ENCODE peak calls at places on chromosomes 16 and 17, in four cellular contexts. One of them, this sample, is unnamed. For H3K4me1 and H3K9me3, the result is how much of the 10 kb centered on the place peaks cover.

GRCh38 chr17:44655983-44656700 is at the start of gene MEIOC:
- DNase-seq in heart right ventricle: no peak
- DNase-seq in GM23248: peak
- DNase-seq in uterus: no peak
- DNase-seq in this sample: peak

GRCh38 chr17:43212641-43213490 is 1.2 kb downstream of the TMEM106A start:
- DNase-seq in heart right ventricle: no peak
- DNase-seq in GM23248: peak
- DNase-seq in uterus: no peak
- DNase-seq in this sample: peak

GRCh38 chr16:77723108-77723514 is 797 bp downstream of the NUDT7 start:
- DNase-seq in heart right ventricle: peak
- DNase-seq in GM23248: peak
- DNase-seq in uterus: peak
- DNase-seq in this sample: peak

GRCh38 chr16:62475573-62475972 is 439.3 kb upstream of the CDH8 start:
- DNase-seq in heart right ventricle: no peak
- DNase-seq in GM23248: no peak
- DNase-seq in uterus: no peak
- DNase-seq in this sample: no peak

GRCh38 chr17:5541610-5542202 is 42.6 kb downstream of the NLRP1 start:
- DNase-seq in heart right ventricle: no peak
- DNase-seq in GM23248: no peak
- DNase-seq in uterus: no peak
- DNase-seq in this sample: no peak

GRCh38 chr16:30005341-30006094 is 5.3 kb downstream of the DOC2A start:
- DNase-seq in heart right ventricle: no peak
- DNase-seq in GM23248: peak
- DNase-seq in uterus: peak
- DNase-seq in this sample: peak

GRCh38 chr17:76947771-76948170 is 79.6 kb downstream of the MGAT5B start:
- DNase-seq in heart right ventricle: no peak
- DNase-seq in GM23248: no peak
- DNase-seq in uterus: no peak
- DNase-seq in this sample: no peak

GRCh38 chr16:69494993-69495392 is 70.6 kb downstream of the CYB5B start:
- DNase-seq in heart right ventricle: no peak
- DNase-seq in GM23248: peak
- DNase-seq in uterus: no peak
- DNase-seq in this sample: no peak

GRCh38 chr17:2025220-2025621 is at the start of gene RTN4RL1:
- DNase-seq in heart right ventricle: peak
- DNase-seq in GM23248: peak
- DNase-seq in uterus: peak
- DNase-seq in this sample: peak

GRCh38 chr16:11497851-11498289 is 88.8 kb downstream of the LITAF start:
- DNase-seq in heart right ventricle: no peak
- DNase-seq in GM23248: peak
- DNase-seq in uterus: peak
- DNase-seq in this sample: no peak

GRCh38 chr16:14289692-14290340 is 218.7 kb downstream of the MRTFB start:
- DNase-seq in heart right ventricle: no peak
- DNase-seq in GM23248: peak
- DNase-seq in uterus: no peak
- DNase-seq in this sample: no peak

GRCh38 chr16:81071816-81072215 is 5.2 kb downstream of the C16orf46 start:
- DNase-seq in heart right ventricle: no peak
- DNase-seq in GM23248: no peak
- DNase-seq in uterus: no peak
- DNase-seq in this sample: no peak

GRCh38 chr17:80103686-80104085 is 2.3 kb downstream of the GAA start:
- DNase-seq in heart right ventricle: no peak
- DNase-seq in GM23248: no peak
- DNase-seq in uterus: no peak
- DNase-seq in this sample: no peak

GRCh38 chr16:57540906-57541753 is 1.3 kb upstream of the ADGRG5 start:
- DNase-seq in heart right ventricle: no peak
- DNase-seq in GM23248: no peak
- DNase-seq in uterus: peak
- DNase-seq in this sample: no peak

GRCh38 chr16:77459534-77460412 is 24.9 kb upstream of the ADAMTS18 start:
- DNase-seq in heart right ventricle: no peak
- DNase-seq in GM23248: no peak
- DNase-seq in uterus: no peak
- DNase-seq in this sample: no peak

GRCh38 chr16:48597563-48598392 is 12.2 kb downstream of the N4BP1 start:
- DNase-seq in heart right ventricle: no peak
- DNase-seq in GM23248: peak
- DNase-seq in uterus: no peak
- DNase-seq in this sample: no peak

GRCh38 chr17:74240637-74241036 is 27.3 kb downstream of the TTYH2 start:
- DNase-seq in heart right ventricle: peak
- DNase-seq in GM23248: peak
- DNase-seq in uterus: peak
- DNase-seq in this sample: peak
- H3K4me1 ChIP-seq in heart right ventricle: under half
- H3K4me1 ChIP-seq in GM23248: under half
- H3K4me1 ChIP-seq in uterus: under half
- H3K4me1 ChIP-seq in this sample: under half

DNA sequence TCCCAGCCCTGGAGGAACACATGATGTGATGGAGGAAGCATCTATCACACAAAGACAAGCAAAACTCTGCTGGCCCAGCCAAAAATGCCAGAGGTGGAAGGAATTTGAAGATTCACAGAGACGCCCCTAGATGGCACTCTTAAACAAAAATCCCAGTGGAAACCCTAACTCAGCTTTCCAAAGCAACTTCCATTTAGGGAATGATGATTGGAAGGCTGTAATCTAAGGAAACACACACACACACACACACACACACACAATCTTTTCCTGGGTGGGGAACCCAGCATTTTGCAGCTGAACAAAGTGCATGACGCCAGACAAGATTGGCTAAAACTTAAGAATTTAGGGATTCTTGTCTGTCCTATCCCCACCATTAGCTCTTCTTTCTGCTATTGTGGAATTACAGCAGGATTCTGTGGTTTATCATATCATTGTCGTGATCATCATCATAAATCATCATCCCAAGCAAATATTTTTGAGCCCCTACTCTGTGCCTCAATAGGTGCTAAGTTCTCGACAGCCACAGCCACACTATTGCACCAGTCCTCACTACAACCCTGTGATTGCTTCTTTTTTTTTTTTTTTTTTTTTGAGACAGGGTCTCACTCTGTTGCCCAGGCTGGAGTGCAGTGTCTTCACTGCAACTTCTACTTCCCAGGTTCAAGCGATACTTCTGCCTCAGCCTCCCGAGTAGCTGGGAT is 1.6 kb upstream of the LDAF1 start:
- DNase-seq in heart right ventricle: no peak
- DNase-seq in GM23248: peak
- DNase-seq in uterus: peak
- DNase-seq in this sample: peak
- H3K27ac ChIP-seq in heart right ventricle: no peak
- H3K27ac ChIP-seq in GM23248: no peak
- H3K27ac ChIP-seq in uterus: peak
- H3K27ac ChIP-seq in this sample: no peak

GRCh38 chr17:22484826-22485225 is 792.5 kb downstream of the KCNJ18 start:
- DNase-seq in heart right ventricle: no peak
- DNase-seq in GM23248: no peak
- DNase-seq in uterus: no peak
- DNase-seq in this sample: no peak
- H3K9me3 ChIP-seq in heart right ventricle: under half
- H3K9me3 ChIP-seq in GM23248: under half
- H3K9me3 ChIP-seq in uterus: under half
- H3K9me3 ChIP-seq in this sample: under half

GRCh38 chr16:984736-985135 is 3.2 kb downstream of the SOX8 start:
- DNase-seq in heart right ventricle: no peak
- DNase-seq in GM23248: no peak
- DNase-seq in uterus: no peak
- DNase-seq in this sample: no peak

GRCh38 chr16:984106-984505 is 2.5 kb downstream of the SOX8 start:
- DNase-seq in heart right ventricle: no peak
- DNase-seq in GM23248: no peak
- DNase-seq in uterus: no peak
- DNase-seq in this sample: no peak

GRCh38 chr16:982152-983043 is 828 bp downstream of the SOX8 start:
- DNase-seq in heart right ventricle: peak
- DNase-seq in GM23248: no peak
- DNase-seq in uterus: no peak
- DNase-seq in this sample: no peak

GRCh38 chr16:981695-982151 is at the start of gene SOX8:
- DNase-seq in heart right ventricle: no peak
- DNase-seq in GM23248: peak
- DNase-seq in uterus: no peak
- DNase-seq in this sample: no peak

GRCh38 chr16:983044-984030 is 1.8 kb downstream of the SOX8 start:
- DNase-seq in heart right ventricle: no peak
- DNase-seq in GM23248: no peak
- DNase-seq in uterus: no peak
- DNase-seq in this sample: no peak
- H3K4me1 ChIP-seq in heart right ventricle: under half
- H3K4me1 ChIP-seq in GM23248: under half
- H3K4me1 ChIP-seq in uterus: under half
- H3K4me1 ChIP-seq in this sample: under half

GRCh38 chr17:83196088-83196765 is 116.8 kb downstream of the METRNL start:
- DNase-seq in heart right ventricle: no peak
- DNase-seq in GM23248: peak
- DNase-seq in uterus: no peak
- DNase-seq in this sample: peak

GRCh38 chr17:83196973-83197880 is 117.8 kb downstream of the METRNL start:
- DNase-seq in heart right ventricle: no peak
- DNase-seq in GM23248: peak
- DNase-seq in uterus: no peak
- DNase-seq in this sample: peak

GRCh38 chr17:83194761-83195329 is 115.4 kb downstream of the METRNL start:
- DNase-seq in heart right ventricle: peak
- DNase-seq in GM23248: peak
- DNase-seq in uterus: no peak
- DNase-seq in this sample: no peak

GRCh38 chr17:83194189-83194565 is 114.8 kb downstream of the METRNL start:
- DNase-seq in heart right ventricle: no peak
- DNase-seq in GM23248: peak
- DNase-seq in uterus: peak
- DNase-seq in this sample: peak

GRCh38 chr17:83195330-83196087 is 116.1 kb downstream of the METRNL start:
- DNase-seq in heart right ventricle: peak
- DNase-seq in GM23248: peak
- DNase-seq in uterus: peak
- DNase-seq in this sample: no peak
- H3K27ac ChIP-seq in heart right ventricle: peak
- H3K27ac ChIP-seq in GM23248: peak
- H3K27ac ChIP-seq in uterus: no peak
- H3K27ac ChIP-seq in this sample: no peak

DNA sequence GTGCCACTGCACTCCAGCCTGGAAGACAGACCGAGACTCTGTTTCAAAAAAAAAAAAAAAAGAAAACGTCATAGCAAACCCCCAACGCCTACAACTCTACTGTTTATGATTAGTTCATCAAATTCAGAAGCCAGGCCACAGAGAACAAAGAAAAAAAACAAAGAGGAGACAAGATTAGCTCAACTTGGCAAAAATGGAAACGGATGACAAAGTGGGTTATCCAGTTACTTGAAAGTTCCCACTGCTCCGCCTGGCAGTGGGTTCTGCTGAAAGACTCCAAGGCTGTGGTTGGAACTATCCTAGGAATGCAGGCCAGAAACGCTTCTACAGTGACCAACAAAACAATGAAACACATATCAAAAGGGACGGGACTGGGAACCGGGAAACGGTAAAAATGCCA is 53.1 kb downstream of the MRM3 start:
- DNase-seq in heart right ventricle: no peak
- DNase-seq in GM23248: peak
- DNase-seq in uterus: peak
- DNase-seq in this sample: peak
- H3K9me3 ChIP-seq in heart right ventricle: under half
- H3K9me3 ChIP-seq in GM23248: under half
- H3K9me3 ChIP-seq in uterus: under half
- H3K9me3 ChIP-seq in this sample: under half

DNA sequence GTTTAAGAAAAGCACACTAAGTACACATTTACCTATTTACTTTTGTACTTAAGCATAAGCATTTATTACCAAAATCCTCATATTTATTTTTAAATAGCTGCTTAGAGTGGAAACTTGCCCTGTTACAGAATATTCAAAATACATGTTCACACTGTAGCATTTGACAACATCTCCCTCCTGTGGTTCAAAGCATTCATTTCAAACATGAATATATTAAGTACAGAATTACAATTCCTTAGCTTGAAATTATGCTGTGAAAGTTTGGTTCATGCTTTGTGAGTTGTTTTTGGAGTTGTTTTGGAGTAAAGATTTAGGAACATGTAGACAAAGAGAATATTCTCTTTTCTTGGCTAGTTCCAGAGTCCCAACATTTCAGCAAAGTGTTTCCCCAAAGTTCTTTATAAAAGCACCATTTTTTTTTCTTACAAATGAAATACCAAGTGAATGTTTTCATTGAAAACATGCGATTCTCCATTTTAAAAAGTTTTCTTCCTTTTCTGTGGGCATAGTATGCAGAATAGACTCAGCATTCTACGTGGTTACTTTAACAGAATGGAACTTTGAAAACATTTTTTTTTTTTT is 33.2 kb downstream of the TUBD1 start:
- DNase-seq in heart right ventricle: no peak
- DNase-seq in GM23248: peak
- DNase-seq in uterus: no peak
- DNase-seq in this sample: no peak
- H3K4me1 ChIP-seq in heart right ventricle: under half
- H3K4me1 ChIP-seq in GM23248: under half
- H3K4me1 ChIP-seq in uterus: under half
- H3K4me1 ChIP-seq in this sample: half or more